ENCODE peak calls at places on chromosomes 4 and X, in seven cellular contexts. L, V, Y, J, D, X and O are unnamed samples.

GRCh38 chr4:145012841-145013240 is 85.2 kb downstream of the ANAPC10 start:
- DNase-seq in L (no peak), V (no peak), Y (no peak), J (peak; percentile 95), D (peak; percentile 41), X (peak; percentile 82), O (no peak)

GRCh38 chr4:102694791-102695190 is 66.0 kb downstream of the MANBA start:
- DNase-seq in L (no peak), V (no peak), Y (no peak), J (no peak), D (peak; percentile 57), X (no peak), O (no peak)

GRCh38 chrX:7789200-7789599 is 53.8 kb upstream of the VCX start:
- DNase-seq in L (no peak), V (no peak), Y (no peak), J (no peak), D (no peak), X (no peak), O (no peak)

GRCh38 chr4:476501-476900 is 22.5 kb downstream of the ZNF721 start:
- DNase-seq in L (no peak), V (no peak), Y (no peak), J (no peak), D (peak; percentile 12), X (peak; percentile 71), O (no peak)

GRCh38 chr4:7908668-7909067 is 31.0 kb downstream of the AFAP1 start:
- DNase-seq in L (no peak), V (no peak), Y (no peak), J (no peak), D (no peak), X (no peak), O (no peak)

GRCh38 chr4:24055623-24056022 is 165.8 kb upstream of the PPARGC1A start:
- DNase-seq in L (no peak), V (no peak), Y (peak; percentile 53), J (no peak), D (no peak), X (no peak), O (no peak)

GRCh38 chrX:78945186-78945912 is at the start of gene P2RY10:
- DNase-seq in L (no peak), V (no peak), Y (no peak), J (no peak), D (no peak), X (no peak), O (no peak)

GRCh38 chrX:119041175-119041574 is 31.6 kb upstream of the CT47C1 start:
- DNase-seq in L (peak; percentile 45), V (peak; percentile 54), Y (peak; percentile 72), J (peak; percentile 90), D (peak; percentile 82), X (peak; percentile 82), O (peak; percentile 51)

GRCh38 chr4:4532371-4532770 is 9.5 kb downstream of the STX18 start:
- DNase-seq in L (no peak), V (no peak), Y (no peak), J (no peak), D (no peak), X (no peak), O (no peak)

GRCh38 chr4:40265910-40266274 is 69.1 kb downstream of the RHOH start:
- DNase-seq in L (no peak), V (no peak), Y (no peak), J (no peak), D (no peak), X (no peak), O (no peak)

GRCh38 chr4:143382539-143382938 is 45.9 kb downstream of the GAB1 start:
- DNase-seq in L (no peak), V (no peak), Y (no peak), J (peak; percentile 71), D (no peak), X (peak; percentile 54), O (no peak)

GRCh38 chrX:16882702-16883486 is 12.7 kb upstream of the RBBP7 start:
- DNase-seq in L (no peak), V (peak; percentile 79), Y (peak; percentile 70), J (peak; percentile 73), D (peak; percentile 85), X (peak; percentile 35), O (peak; percentile 82)

GRCh38 chr4:152257601-152258066 is 278.3 kb downstream of the FBXW7 start:
- DNase-seq in L (no peak), V (no peak), Y (no peak), J (peak; percentile 62), D (peak; percentile 48), X (peak; percentile 57), O (no peak)

GRCh38 chr4:133802741-133803140 is 398.8 kb downstream of the PABPC4L start:
- DNase-seq in L (no peak), V (no peak), Y (no peak), J (peak; percentile 38), D (peak; percentile 59), X (peak; percentile 55), O (no peak)

GRCh38 chr4:57424231-57424897 is 314.2 kb upstream of the IGFBP7 start:
- DNase-seq in L (no peak), V (no peak), Y (peak; percentile 66), J (peak; percentile 79), D (peak; percentile 97), X (peak; percentile 96), O (no peak)

GRCh38 chr4:1793940-1794808 is 1.1 kb downstream of the FGFR3 start:
- DNase-seq in L (no peak), V (no peak), Y (no peak), J (peak; percentile 22), D (no peak), X (no peak), O (no peak)

GRCh38 chr4:1670279-1670678 is 13.8 kb downstream of the FAM53A start:
- DNase-seq in L (no peak), V (no peak), Y (no peak), J (no peak), D (no peak), X (no peak), O (no peak)

GRCh38 chr4:129322947-129323346 is 227.0 kb downstream of the C4orf33 start:
- DNase-seq in L (no peak), V (no peak), Y (no peak), J (no peak), D (no peak), X (no peak), O (no peak)

GRCh38 chrX:138008280-138008679 is 442.4 kb downstream of the ZIC3 start:
- DNase-seq in L (no peak), V (no peak), Y (no peak), J (no peak), D (no peak), X (no peak), O (no peak)

GRCh38 chrX:19888419-19888879 is 1.0 kb upstream of the SH3KBP1 start:
- DNase-seq in L (peak; percentile 36), V (no peak), Y (no peak), J (peak; percentile 70), D (peak; percentile 80), X (peak; percentile 42), O (peak; percentile 45)

GRCh38 chrX:71919436-71919835 is 8.8 kb downstream of the NHSL2 start:
- DNase-seq in L (no peak), V (no peak), Y (no peak), J (no peak), D (no peak), X (no peak), O (no peak)

GRCh38 chr4:79294064-79294463 is 31.8 kb downstream of the NAA11 start:
- DNase-seq in L (no peak), V (no peak), Y (no peak), J (no peak), D (peak; percentile 3), X (peak; percentile 1), O (peak; percentile 27)

GRCh38 chr4:153880983-153881382 is 92.1 kb upstream of the SFRP2 start:
- DNase-seq in L (no peak), V (no peak), Y (no peak), J (no peak), D (no peak), X (no peak), O (no peak)

GRCh38 chrX:115696039-115696438 is 135.1 kb downstream of the PLS3 start:
- DNase-seq in L (no peak), V (no peak), Y (no peak), J (no peak), D (no peak), X (no peak), O (no peak)

GRCh38 chr4:90254357-90254756 is 127.2 kb downstream of the CCSER1 start:
- DNase-seq in L (no peak), V (no peak), Y (no peak), J (no peak), D (no peak), X (no peak), O (no peak)
- TF ChIP-seq CTCF in L (no peak), V (no peak), Y (no peak), J (no peak), D (no peak), X (no peak), O (no peak)

DNA sequence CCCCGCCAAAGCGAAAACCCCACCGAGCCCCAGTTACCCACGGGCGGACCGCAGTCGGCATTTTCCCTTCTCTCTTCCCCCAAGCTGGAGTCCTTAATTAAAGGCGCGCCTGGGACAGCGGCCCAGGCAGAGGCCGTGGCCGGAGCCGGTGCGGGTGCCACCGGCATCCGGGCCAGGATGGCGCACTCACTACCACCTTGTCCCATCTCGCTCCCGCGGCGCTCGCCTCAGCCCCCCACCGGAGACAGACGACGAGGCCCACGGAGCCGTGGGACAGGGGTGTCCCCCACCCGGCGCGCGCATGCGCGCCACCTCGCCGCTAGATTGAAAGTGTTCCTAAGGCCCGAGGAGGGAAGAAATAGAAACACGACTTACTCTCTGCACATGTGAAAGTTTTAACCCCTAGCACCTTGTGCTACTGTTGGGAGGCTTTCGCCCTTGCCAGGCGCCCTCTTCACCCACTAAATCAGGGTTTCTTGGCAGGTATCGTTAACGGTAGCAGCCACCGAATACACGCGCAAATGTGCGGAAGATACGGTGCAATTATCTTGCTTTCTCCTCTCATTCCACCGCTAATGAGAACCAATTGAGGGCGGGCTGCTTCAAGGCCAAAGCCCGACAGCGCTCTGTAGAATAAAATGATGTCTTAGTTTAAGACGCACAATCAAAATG is 64.3 kb upstream of the CCDC160 start:
- DNase-seq in L (no peak), V (peak; percentile 42), Y (peak; percentile 21), J (peak; percentile 10), D (no peak), X (no peak), O (no peak)
- H3K4me3 ChIP-seq in L (peak overlapping the region; percentile 41), V (peak overlapping the region; percentile 37), Y (peak overlapping the region; percentile 18), J (peak overlapping the region; percentile 68), D (peak overlapping the region; percentile 63), X (peak overlapping the region; percentile 55), O (peak overlapping the region; percentile 38)

DNA sequence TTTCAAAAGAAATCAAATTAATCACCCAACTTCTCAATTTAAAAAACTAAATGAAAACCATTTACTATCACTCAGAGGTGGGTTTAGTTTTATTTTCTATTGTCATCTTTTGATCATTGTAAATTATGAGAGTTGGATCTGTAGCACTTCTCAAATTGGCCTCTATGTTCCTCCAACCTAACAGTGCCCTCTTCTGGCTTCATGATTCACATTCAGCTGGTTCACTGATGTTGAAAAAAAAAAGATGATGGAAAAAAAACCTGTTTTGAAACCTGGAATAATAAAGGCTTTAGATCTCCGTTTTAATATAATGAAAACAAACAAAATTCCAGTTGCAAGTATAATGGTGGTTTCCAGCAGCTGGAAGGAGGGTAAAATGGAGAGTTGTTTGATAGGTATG is 2.4 kb upstream of the NBDY start:
- DNase-seq in L (peak; percentile 6), V (no peak), Y (no peak), J (peak; percentile 49), D (peak; percentile 56), X (peak; percentile 32), O (no peak)
- TF ChIP-seq CTCF in L (peak; percentile 62), V (no peak), Y (peak; percentile 54), J (peak; percentile 38), D (peak; percentile 69), X (peak; percentile 47), O (peak; percentile 47)

GRCh38 chr4:2812985-2813384 is 20.1 kb downstream of the SH3BP2 start:
- DNase-seq in L (no peak), V (no peak), Y (no peak), J (peak; percentile 40), D (no peak), X (no peak), O (no peak)
- H3K4me3 ChIP-seq in L (no peak overlapping the region), V (peak overlapping the region; percentile 7), Y (no peak overlapping the region), J (peak overlapping the region; percentile 57), D (no peak overlapping the region), X (no peak overlapping the region), O (peak overlapping the region; percentile 24)

GRCh38 chr4:108181704-108182103 is 13.0 kb upstream of the LEF1 start:
- DNase-seq in L (no peak), V (no peak), Y (no peak), J (no peak), D (no peak), X (no peak), O (no peak)
- TF ChIP-seq CTCF in L (no peak), V (no peak), Y (no peak), J (peak; percentile 8), D (peak; percentile 35), X (no peak), O (no peak)